ENCODE peak calls at places on chromosomes 5 and 9, in four cellular contexts. U is astrocyte, W is head of caudate nucleus, F is amniotic stem cell. J is an unnamed sample.

GRCh38 chr5:176501333-176501732 is 35.9 kb downstream of the RNF44 start:
- DNase-seq in U (peak), W (no peak), F (peak), J (no peak)

GRCh38 chr5:1874820-1875219 is 7.9 kb downstream of the IRX4 start:
- DNase-seq in U (no peak), W (no peak), F (no peak), J (no peak)

GRCh38 chr5:176583076-176583475 is 26.9 kb downstream of the GPRIN1 start:
- DNase-seq in U (no peak), W (no peak), F (no peak), J (no peak)

GRCh38 chr5:115831163-115831768 is 10.1 kb downstream of the ATG12 start:
- DNase-seq in U (peak), W (peak), F (peak), J (no peak)

GRCh38 chr9:99921875-99922710 is 15.6 kb downstream of the STX17 start:
- DNase-seq in U (no peak), W (no peak), F (no peak), J (no peak)

GRCh38 chr9:70499621-70500020 is 85.2 kb upstream of the KLF9 start:
- DNase-seq in U (no peak), W (no peak), F (no peak), J (no peak)

GRCh38 chr5:40507095-40507494 is 172.6 kb upstream of the PTGER4 start:
- DNase-seq in U (no peak), W (no peak), F (no peak), J (no peak)

GRCh38 chr5:102271759-102272158 is 24.3 kb downstream of the SLCO4C1 start:
- DNase-seq in U (no peak), W (no peak), F (no peak), J (no peak)

GRCh38 chr9:79210541-79211243 is 361.1 kb upstream of the TLE4 start:
- DNase-seq in U (no peak), W (no peak), F (no peak), J (no peak)

GRCh38 chr5:168529361-168530234 is 493 bp downstream of the FBLL1 start:
- DNase-seq in U (no peak), W (no peak), F (no peak), J (no peak)

GRCh38 chr5:172641359-172642045 is 439 bp downstream of the NEURL1B start:
- DNase-seq in U (no peak), W (peak), F (no peak), J (peak)

GRCh38 chr5:10538789-10539684 is 24.8 kb upstream of the ANKRD33B start:
- DNase-seq in U (no peak), W (peak), F (no peak), J (no peak)

GRCh38 chr5:178069909-178070308 is 43.4 kb upstream of the N4BP3 start:
- DNase-seq in U (no peak), W (peak), F (no peak), J (no peak)

GRCh38 chr5:143094087-143094511 is 309.4 kb downstream of the NR3C1 start:
- DNase-seq in U (peak), W (no peak), F (no peak), J (peak)